ENCODE peak calls at places on chromosomes 12 and 14, in five cellular contexts. R, K, J, M and N are unnamed samples.

GRCh38 chr14:75999511-76000190 is 14.1 kb downstream of the IFT43 start:
- DNase-seq in R (no peak), K (no peak), J (no peak), M (no peak), N (no peak)

GRCh38 chr14:100502622-100503220 is 84.5 kb downstream of the BEGAIN start:
- DNase-seq in R (no peak), K (no peak), J (no peak), M (no peak), N (no peak)

GRCh38 chr12:124354400-124354799 is 59.5 kb downstream of the RFLNA start:
- DNase-seq in R (no peak), K (no peak), J (no peak), M (no peak), N (no peak)

GRCh38 chr14:100078216-100078780 is 13.1 kb downstream of the EVL start:
- DNase-seq in R (no peak), K (no peak), J (no peak), M (no peak), N (peak; percentile 19)

GRCh38 chr12:47286676-47287075 is 206.9 kb upstream of the AMIGO2 start:
- DNase-seq in R (no peak), K (no peak), J (no peak), M (no peak), N (peak; percentile 32)

GRCh38 chr12:105386431-105386830 is 55.9 kb downstream of the C12orf75 start:
- DNase-seq in R (no peak), K (no peak), J (no peak), M (no peak), N (no peak)

GRCh38 chr14:58617619-58618018 is 20.1 kb upstream of the DACT1 start:
- DNase-seq in R (no peak), K (no peak), J (no peak), M (no peak), N (no peak)

GRCh38 chr12:52056801-52057613 is 5.8 kb downstream of the NR4A1 start:
- DNase-seq in R (no peak), K (no peak), J (no peak), M (peak; percentile 44), N (no peak)

GRCh38 chr12:68237523-68238070 is 12.0 kb upstream of the IL26 start:
- DNase-seq in R (no peak), K (no peak), J (no peak), M (no peak), N (no peak)

GRCh38 chr12:113048716-113049127 is 7.8 kb upstream of the DTX1 start:
- DNase-seq in R (no peak), K (no peak), J (peak; percentile 79), M (peak; percentile 57), N (peak; percentile 74)

GRCh38 chr12:105982022-105982421 is 156.7 kb downstream of the NUAK1 start:
- DNase-seq in R (peak; percentile 48), K (no peak), J (no peak), M (no peak), N (no peak)

DNA sequence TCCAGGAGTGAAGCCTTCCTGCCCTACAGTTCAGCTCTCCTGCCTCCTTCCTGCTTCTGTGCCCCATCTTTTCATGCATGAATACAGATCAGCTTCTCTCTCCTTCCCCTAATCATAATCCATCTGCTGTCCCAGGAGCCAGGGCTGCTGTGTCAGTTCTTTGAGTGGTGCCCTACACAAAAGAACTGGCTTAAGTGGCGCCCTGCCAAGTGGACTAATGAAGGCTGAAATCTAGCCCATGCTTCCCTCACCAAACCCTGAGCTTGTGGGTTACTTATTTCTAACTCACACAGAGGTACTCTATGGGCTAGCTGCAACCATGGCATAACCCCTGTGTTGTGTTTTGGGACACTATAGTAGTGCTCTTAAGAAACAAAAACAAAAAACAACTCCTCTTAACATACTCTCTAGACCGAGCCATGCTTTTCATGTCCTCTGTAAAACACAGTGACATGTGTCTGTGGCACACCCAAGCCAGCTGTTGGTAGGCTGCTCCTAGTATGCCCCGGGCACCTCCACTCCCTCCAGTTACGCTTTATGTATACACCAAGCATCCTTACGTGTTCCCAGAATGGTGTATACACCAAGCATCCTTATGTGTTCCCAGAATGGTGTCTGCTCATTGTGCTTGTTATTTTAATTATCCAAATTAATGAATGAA is 19.3 kb upstream of the ETV6 start:
- DNase-seq in R (no peak), K (no peak), J (peak; percentile 30), M (peak; percentile 46), N (no peak)
- TF ChIP-seq POLR2A in R (no peak), K (no peak), J (no peak), M (no peak), N (no peak)

GRCh38 chr12:12716151-12716844 is 870 bp upstream of the CDKN1B start:
- DNase-seq in R (peak; percentile 21), K (no peak), J (peak; percentile 48), M (no peak), N (peak; percentile 81)
- TF ChIP-seq POLR2A in R (no peak), K (no peak), J (no peak), M (no peak), N (no peak)

GRCh38 chr12:122503783-122504590 is 3.3 kb upstream of the ZCCHC8 start:
- DNase-seq in R (no peak), K (no peak), J (no peak), M (no peak), N (no peak)
- TF ChIP-seq POLR2A in R (no peak), K (no peak), J (no peak), M (no peak), N (no peak)

GRCh38 chr12:31521972-31522371 is 69.0 kb downstream of the DENND5B start:
- DNase-seq in R (no peak), K (no peak), J (no peak), M (no peak), N (no peak)

GRCh38 chr12:31519525-31519924 is 71.4 kb downstream of the DENND5B start:
- DNase-seq in R (no peak), K (no peak), J (no peak), M (no peak), N (no peak)

GRCh38 chr12:31517994-31518393 is 72.9 kb downstream of the DENND5B start:
- DNase-seq in R (no peak), K (no peak), J (no peak), M (no peak), N (no peak)

GRCh38 chr12:31516702-31517101 is 74.2 kb downstream of the DENND5B start:
- DNase-seq in R (no peak), K (no peak), J (no peak), M (no peak), N (no peak)

DNA sequence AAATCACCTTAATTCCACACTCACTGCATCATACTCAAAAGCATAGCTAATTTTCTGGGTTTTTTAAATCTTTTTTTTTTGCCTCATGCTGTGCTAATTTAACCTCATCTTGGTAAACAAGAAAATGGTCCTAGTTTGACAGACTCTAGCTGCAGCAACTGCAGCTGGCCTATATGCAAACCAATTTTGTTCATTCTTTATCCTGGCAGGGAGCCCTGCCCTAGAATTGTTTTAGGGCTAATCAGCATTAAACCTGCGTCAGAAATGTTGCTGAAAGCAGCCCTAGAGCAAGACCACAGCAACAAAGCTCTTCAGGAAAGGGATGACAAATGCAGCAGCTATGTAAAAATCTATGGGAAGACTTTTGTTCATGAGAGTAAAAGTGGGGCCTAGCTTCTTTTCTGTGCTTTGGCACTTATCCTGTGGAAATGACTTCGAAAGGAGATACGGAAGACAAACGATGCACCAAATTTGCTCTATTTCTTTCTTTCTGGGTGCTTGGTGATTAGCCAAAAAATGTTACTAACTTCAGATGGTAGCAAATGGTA is 72.2 kb downstream of the DENND5B start:
- DNase-seq in R (peak; percentile 25), K (no peak), J (peak; percentile 79), M (no peak), N (no peak)
- TF ChIP-seq POLR2A in R (no peak), K (no peak), J (no peak), M (no peak), N (no peak)

GRCh38 chr14:103713304-103714062 is 1.8 kb downstream of the XRCC3 start:
- DNase-seq in R (no peak), K (no peak), J (no peak), M (no peak), N (peak; percentile 52)

GRCh38 chr14:103710771-103711392 is 4.4 kb downstream of the XRCC3 start:
- DNase-seq in R (no peak), K (no peak), J (no peak), M (no peak), N (no peak)

GRCh38 chr14:103709814-103710213 is 5.4 kb downstream of the XRCC3 start:
- DNase-seq in R (no peak), K (no peak), J (no peak), M (no peak), N (no peak)

GRCh38 chr14:103712633-103713247 is 2.5 kb downstream of the XRCC3 start:
- DNase-seq in R (no peak), K (no peak), J (no peak), M (peak; percentile 46), N (no peak)

DNA sequence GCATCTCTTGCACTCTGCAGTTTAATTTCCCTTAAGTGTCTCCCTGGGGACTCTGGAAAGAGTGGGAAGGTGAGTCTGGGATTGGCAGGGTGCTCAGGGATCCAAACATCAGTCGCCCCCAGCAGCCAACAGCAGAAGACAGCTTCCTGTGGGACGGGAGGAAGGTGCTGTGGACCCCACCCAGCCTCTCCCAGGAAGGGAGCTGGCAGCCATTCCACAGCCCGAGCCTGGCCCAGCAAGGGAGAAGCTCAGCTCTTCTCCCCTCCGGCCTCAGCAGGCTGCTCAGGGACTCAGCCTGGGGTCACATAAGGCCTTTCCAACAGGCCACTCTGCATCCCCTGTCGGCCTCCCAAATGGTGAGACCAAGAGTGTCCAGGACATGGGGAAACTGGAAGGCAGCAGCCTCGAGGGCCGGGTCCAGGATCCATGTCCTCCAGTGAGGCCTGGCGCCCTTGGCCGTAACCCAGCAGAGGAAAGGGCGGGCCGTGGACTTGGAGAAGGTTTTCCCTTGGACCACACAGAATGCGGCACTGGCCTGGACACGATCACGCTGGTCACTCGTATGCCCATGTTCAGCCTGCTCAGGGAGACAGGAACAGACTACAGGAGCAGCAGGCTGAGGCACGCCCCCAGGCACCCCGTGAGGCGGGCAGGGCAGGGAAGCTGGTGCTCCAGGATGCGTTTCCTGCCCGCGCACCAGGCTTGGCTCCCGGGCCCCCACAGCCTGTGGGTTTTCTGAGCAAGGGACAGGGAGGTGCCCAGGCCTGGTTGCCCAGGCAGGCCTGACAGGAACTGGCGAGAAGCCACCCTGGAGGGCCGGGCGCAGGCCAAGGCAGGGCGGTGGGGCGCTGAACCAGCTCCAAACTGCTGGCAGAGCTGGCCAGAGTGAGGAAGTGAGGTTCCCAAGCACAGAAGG is 3.5 kb downstream of the XRCC3 start:
- DNase-seq in R (peak; percentile 60), K (peak; percentile 80), J (no peak), M (peak; percentile 85), N (no peak)
- TF ChIP-seq POLR2A in R (no peak), K (no peak), J (no peak), M (no peak), N (no peak)

GRCh38 chr12:72863671-72864070 is 591.5 kb downstream of the TRHDE start:
- DNase-seq in R (no peak), K (no peak), J (no peak), M (no peak), N (no peak)
- TF ChIP-seq POLR2A in R (no peak), K (no peak), J (no peak), M (no peak), N (no peak)

DNA sequence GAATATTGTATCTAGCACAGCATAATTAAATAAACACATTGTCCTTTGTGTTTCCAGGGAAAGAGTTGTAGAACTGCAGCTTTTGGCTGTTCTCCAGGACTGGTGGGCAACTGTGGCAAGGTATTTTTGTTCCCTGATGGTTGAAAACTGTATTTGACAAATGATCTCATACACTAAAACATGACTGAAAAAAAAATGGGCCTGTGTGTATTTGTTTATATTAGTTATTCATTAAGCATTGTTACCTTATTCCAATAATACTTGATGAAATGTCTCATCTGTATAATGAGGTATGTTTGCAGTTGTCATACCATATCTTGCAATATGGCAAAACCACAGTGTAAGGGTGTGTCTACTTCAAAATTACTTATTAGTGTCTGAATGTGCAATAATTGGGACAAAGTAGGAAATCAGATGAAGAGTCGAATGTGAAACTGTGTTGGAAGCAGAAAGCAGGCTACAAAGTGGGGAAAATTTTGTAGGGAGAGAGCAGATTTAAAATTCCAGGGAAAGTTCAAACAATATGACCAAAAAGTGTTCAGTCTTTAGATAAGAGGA is 479.4 kb upstream of the NOVA1 start:
- DNase-seq in R (no peak), K (no peak), J (no peak), M (no peak), N (no peak)
- TF ChIP-seq POLR2A in R (no peak), K (no peak), J (no peak), M (no peak), N (no peak)